ENCODE peak calls at places on chromosomes 4 and X, in four cellular contexts. X is activated naive CD4-positive, alpha-beta T cell; J is endothelial cell; Z is A172. U is an unnamed sample.

GRCh38 chrX:77731821-77732419 is 54.1 kb downstream of the ATRX start:
- DNase-seq in X (no peak), J (no peak), Z (no peak), U (no peak)

GRCh38 chrX:87571965-87572364 is 54.4 kb downstream of the KLHL4 start:
- DNase-seq in X (no peak), J (no peak), Z (no peak), U (no peak)

GRCh38 chr4:64940698-64941097 is 531.4 kb upstream of the TECRL start:
- DNase-seq in X (no peak), J (no peak), Z (peak), U (no peak)

GRCh38 chr4:168679397-168680176 is 182.7 kb downstream of the PALLD start:
- DNase-seq in X (no peak), J (no peak), Z (no peak), U (no peak)

GRCh38 chrX:100207331-100208024 is 202.6 kb downstream of the PCDH19 start:
- DNase-seq in X (no peak), J (no peak), Z (no peak), U (no peak)

GRCh38 chr4:4857001-4857808 is 2.3 kb upstream of the MSX1 start:
- DNase-seq in X (no peak), J (no peak), Z (no peak), U (no peak)

GRCh38 chrX:24838624-24839023 is 144.9 kb downstream of the POLA1 start:
- DNase-seq in X (no peak), J (peak), Z (peak), U (no peak)

GRCh38 chrX:83509246-83509801 is 1.2 kb downstream of the POU3F4 start:
- DNase-seq in X (no peak), J (no peak), Z (no peak), U (no peak)

GRCh38 chr4:183610613-183611012 is 48.4 kb downstream of the RWDD4 start:
- DNase-seq in X (no peak), J (no peak), Z (no peak), U (no peak)

GRCh38 chrX:9227276-9227675 is 193.3 kb upstream of the FAM9B start:
- DNase-seq in X (no peak), J (no peak), Z (no peak), U (no peak)

GRCh38 chr4:109559983-109560686 is at the start of gene MCUB:
- DNase-seq in X (peak), J (peak), Z (peak), U (peak)

GRCh38 chr4:86498560-86499166 is 95.5 kb upstream of the PTPN13 start:
- DNase-seq in X (no peak), J (peak), Z (peak), U (no peak)

U was measured in esophagus squamous epithelium.